ENCODE peak calls at places on chromosomes 3 and 15, in ten cellular contexts. R is A549, Q is GM12878, Z is HCT116, V is WTC11, L is H1, D is endothelial cell of umbilical vein, J is SK-N-SH, Y is K562, A is HepG2. O is an unnamed sample.

GRCh38 chr15:64067564-64068030 is 21.3 kb upstream of the DAPK2 start:
- DNase-seq in R (peak), Q (peak), Z (no peak), V (peak), L (peak), D (peak), J (peak), Y (peak), A (peak), O (peak)

GRCh38 chr15:40932146-40932545 is 3.0 kb downstream of the DLL4 start:
- DNase-seq in R (no peak), Q (no peak), Z (no peak), V (no peak), L (no peak), D (no peak), J (peak), Y (no peak), A (no peak), O (peak)

GRCh38 chr3:37129871-37130270 is 44.5 kb downstream of the LRRFIP2 start:
- DNase-seq in R (no peak), Q (no peak), Z (no peak), V (no peak), L (no peak), D (peak), J (no peak), Y (no peak), A (no peak), O (no peak)

GRCh38 chr15:60932051-60932915 is 296.8 kb downstream of the RORA start:
- DNase-seq in R (peak), Q (no peak), Z (peak), V (no peak), L (no peak), D (no peak), J (no peak), Y (no peak), A (no peak), O (peak)

GRCh38 chr15:66287461-66288055 is 5.8 kb upstream of the DIS3L start:
- DNase-seq in R (peak), Q (no peak), Z (no peak), V (no peak), L (no peak), D (peak), J (peak), Y (peak), A (no peak), O (peak)

GRCh38 chr15:58551764-58552504 is 120.1 kb downstream of the LIPC start:
- DNase-seq in R (no peak), Q (no peak), Z (no peak), V (no peak), L (no peak), D (peak), J (no peak), Y (peak), A (peak), O (peak)

GRCh38 chr15:42879390-42879912 is 41.1 kb downstream of the TTBK2 start:
- DNase-seq in R (no peak), Q (no peak), Z (no peak), V (no peak), L (no peak), D (no peak), J (no peak), Y (no peak), A (no peak), O (no peak)

GRCh38 chr3:9897408-9898372 is 5.0 kb upstream of the IL17RE start:
- DNase-seq in R (peak), Q (peak), Z (peak), V (no peak), L (no peak), D (peak), J (no peak), Y (peak), A (peak), O (no peak)

GRCh38 chr15:69067296-69067695 is 52.8 kb downstream of the NOX5 start:
- DNase-seq in R (no peak), Q (no peak), Z (no peak), V (no peak), L (no peak), D (no peak), J (no peak), Y (no peak), A (no peak), O (no peak)

GRCh38 chr3:172317984-172318383 is 130.3 kb downstream of the GHSR start:
- DNase-seq in R (peak), Q (peak), Z (peak), V (no peak), L (no peak), D (peak), J (peak), Y (no peak), A (no peak), O (peak)

GRCh38 chr15:89192136-89192535 is 29.2 kb downstream of the RLBP1 start:
- DNase-seq in R (no peak), Q (no peak), Z (no peak), V (no peak), L (no peak), D (peak), J (peak), Y (no peak), A (no peak), O (no peak)

GRCh38 chr3:169365993-169366915 is 297.3 kb downstream of the MECOM start:
- DNase-seq in R (no peak), Q (no peak), Z (no peak), V (no peak), L (no peak), D (no peak), J (no peak), Y (no peak), A (no peak), O (no peak)

GRCh38 chr3:49799761-49800160 is at the start of gene CDHR4:
- DNase-seq in R (peak), Q (no peak), Z (peak), V (no peak), L (no peak), D (no peak), J (no peak), Y (no peak), A (peak), O (peak)

GRCh38 chr3:69094467-69095205 is 9.9 kb downstream of the ARL6IP5 start:
- DNase-seq in R (no peak), Q (no peak), Z (no peak), V (no peak), L (no peak), D (no peak), J (no peak), Y (no peak), A (no peak), O (peak)

GRCh38 chr3:53969086-53969485 is 77.4 kb upstream of the SELENOK start:
- DNase-seq in R (no peak), Q (no peak), Z (no peak), V (no peak), L (no peak), D (no peak), J (no peak), Y (no peak), A (no peak), O (no peak)

GRCh38 chr3:190811775-190812480 is 50.6 kb downstream of the GMNC start:
- DNase-seq in R (peak), Q (no peak), Z (peak), V (peak), L (peak), D (peak), J (peak), Y (peak), A (peak), O (peak)

GRCh38 chr15:57751177-57751800 is 44.8 kb downstream of the POLR2M start:
- DNase-seq in R (peak), Q (no peak), Z (no peak), V (no peak), L (no peak), D (peak), J (peak), Y (no peak), A (peak), O (peak)

GRCh38 chr3:98568402-98568801 is 25.0 kb downstream of the CPOX start:
- DNase-seq in R (no peak), Q (no peak), Z (no peak), V (no peak), L (no peak), D (no peak), J (no peak), Y (no peak), A (no peak), O (no peak)

GRCh38 chr3:98564282-98565005 is 29.0 kb downstream of the CPOX start:
- DNase-seq in R (no peak), Q (no peak), Z (no peak), V (no peak), L (no peak), D (no peak), J (no peak), Y (no peak), A (no peak), O (no peak)

GRCh38 chr3:98565843-98566242 is 27.6 kb downstream of the CPOX start:
- DNase-seq in R (no peak), Q (no peak), Z (no peak), V (no peak), L (no peak), D (no peak), J (no peak), Y (no peak), A (no peak), O (no peak)

GRCh38 chr3:98565237-98565643 is 28.2 kb downstream of the CPOX start:
- DNase-seq in R (no peak), Q (no peak), Z (no peak), V (no peak), L (no peak), D (no peak), J (no peak), Y (no peak), A (no peak), O (no peak)

DNA sequence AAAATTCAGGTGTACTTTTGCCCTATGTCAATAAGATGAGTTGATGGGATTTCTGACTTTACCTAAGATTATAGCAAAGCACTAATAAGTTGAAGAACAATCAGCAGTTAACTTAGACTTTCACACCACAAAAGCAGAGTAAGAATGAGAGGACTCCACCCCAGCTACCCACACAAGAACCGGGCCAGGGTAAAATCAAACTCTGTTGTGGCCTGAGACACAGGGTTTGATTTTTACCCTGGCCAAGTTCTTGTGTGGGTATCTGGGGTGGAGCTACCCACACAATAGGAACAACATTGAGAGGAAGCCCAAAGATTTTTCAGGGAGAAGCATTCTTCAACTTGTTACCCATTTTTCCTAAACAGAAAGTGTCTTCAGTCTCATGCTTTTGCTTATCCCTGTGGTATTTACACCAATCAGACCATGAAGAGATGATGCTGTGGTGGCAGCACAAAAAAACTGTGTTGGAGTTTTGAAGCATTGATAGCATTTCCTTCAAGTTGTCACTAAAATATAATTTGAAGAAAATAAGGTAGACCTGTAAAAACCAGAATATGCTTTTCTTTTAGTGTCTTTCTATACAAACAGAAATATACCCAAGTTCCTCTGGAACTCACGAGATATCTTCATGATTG is 25.6 kb downstream of the CPOX start:
- DNase-seq in R (no peak), Q (no peak), Z (no peak), V (no peak), L (no peak), D (no peak), J (no peak), Y (no peak), A (no peak), O (no peak)
- TF ChIP-seq MAX in R (no peak), Q (no peak), Z (no peak), V (no peak), L (no peak), D (no peak), J (no peak), Y (no peak), A (no peak), O (no peak)

DNA sequence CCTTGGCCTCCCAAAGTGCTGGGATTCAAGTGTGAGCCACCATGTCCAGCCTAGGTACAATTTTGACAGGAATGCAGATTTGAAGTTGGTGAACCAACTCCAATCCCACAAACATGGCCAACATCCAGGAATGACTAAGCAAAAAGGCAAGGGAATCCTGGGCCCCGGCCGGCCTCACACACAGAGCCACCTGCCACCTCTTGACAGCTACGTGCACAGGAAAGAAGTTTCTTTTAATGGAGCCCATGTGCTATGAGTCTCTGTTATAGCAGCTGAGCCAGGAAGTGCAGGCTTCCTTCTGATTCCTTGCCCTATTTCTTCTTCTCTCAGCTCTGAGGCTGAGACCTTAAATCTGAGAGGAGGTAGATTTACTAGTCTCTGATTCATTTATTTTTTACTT is 8.8 kb downstream of the TMEM40 start:
- DNase-seq in R (peak), Q (no peak), Z (peak), V (no peak), L (no peak), D (peak), J (no peak), Y (no peak), A (peak), O (no peak)
- TF ChIP-seq MAX in R (peak), Q (no peak), Z (no peak), V (no peak), L (no peak), D (no peak), J (peak), Y (no peak), A (no peak), O (no peak)

DNA sequence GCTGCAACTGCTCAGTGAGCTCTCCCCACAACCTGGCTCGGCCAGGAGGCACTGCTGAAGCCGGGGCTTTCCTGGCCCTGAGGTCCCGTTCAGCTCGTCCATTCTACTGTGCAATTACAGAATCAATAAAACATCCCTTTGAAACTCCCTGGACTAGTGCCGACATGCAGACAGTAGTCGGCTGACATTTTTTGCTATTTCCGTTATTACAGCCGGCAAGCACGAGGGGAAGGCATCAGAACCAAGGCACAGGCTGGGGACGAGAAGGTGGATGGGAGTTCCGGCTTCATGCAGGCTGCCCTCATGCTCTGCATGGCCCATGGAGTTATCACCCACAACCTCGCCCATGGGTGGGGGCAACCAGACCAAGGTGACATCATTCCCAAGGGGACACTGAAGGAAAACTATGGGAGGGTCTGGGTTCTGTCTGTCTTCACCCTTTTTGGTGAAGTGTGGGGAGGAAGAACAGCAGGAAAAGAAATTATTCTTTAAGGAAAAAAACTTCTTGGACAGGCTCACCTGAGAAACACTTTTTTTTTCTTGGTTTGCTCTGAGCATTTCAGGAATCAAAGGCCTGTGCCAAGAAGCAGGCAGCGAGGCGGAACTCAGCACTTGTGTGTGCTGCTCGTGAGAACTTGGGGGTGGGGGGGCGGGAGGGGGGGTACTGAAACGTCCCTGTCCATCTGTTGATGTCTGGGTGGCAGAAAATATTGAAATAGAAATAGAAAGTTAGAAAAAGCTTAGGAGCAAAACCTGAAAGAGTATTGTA is 154.5 kb downstream of the FOXP1 start:
- DNase-seq in R (no peak), Q (no peak), Z (no peak), V (no peak), L (no peak), D (peak), J (no peak), Y (no peak), A (no peak), O (no peak)
- TF ChIP-seq MAX in R (no peak), Q (no peak), Z (no peak), V (no peak), L (no peak), D (no peak), J (no peak), Y (no peak), A (no peak), O (no peak)

DNA sequence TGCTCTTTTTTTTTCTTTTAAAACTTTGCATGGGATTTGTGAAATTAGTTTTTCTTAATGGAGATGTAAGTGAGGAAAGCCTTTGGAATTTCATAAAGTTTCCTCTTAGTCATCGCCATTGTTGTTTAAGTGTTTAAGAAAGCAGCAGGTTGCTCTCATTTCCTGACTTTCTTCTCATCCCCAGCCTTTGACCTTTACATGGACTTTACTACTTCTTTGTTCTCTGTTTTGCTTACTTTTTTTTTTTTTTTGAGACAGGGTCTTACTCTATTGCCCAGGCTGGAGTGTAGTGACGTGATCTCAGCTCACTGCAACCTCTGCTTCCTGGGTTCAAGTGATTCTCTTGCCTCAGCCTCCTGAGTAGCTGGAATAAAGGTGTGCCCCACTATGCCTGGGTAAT is 38.6 kb downstream of the FBXL2 start:
- DNase-seq in R (peak), Q (no peak), Z (peak), V (no peak), L (no peak), D (peak), J (no peak), Y (no peak), A (peak), O (no peak)
- TF ChIP-seq MAX in R (no peak), Q (no peak), Z (no peak), V (no peak), L (no peak), D (no peak), J (no peak), Y (no peak), A (no peak), O (no peak)

GRCh38 chr3:32334675-32335074 is 57.0 kb upstream of the CMTM7 start:
- DNase-seq in R (no peak), Q (no peak), Z (no peak), V (peak), L (no peak), D (no peak), J (no peak), Y (peak), A (no peak), O (peak)
- TF ChIP-seq MAX in R (no peak), Q (no peak), Z (no peak), V (no peak), L (no peak), D (no peak), J (no peak), Y (no peak), A (no peak), O (no peak)

DNA sequence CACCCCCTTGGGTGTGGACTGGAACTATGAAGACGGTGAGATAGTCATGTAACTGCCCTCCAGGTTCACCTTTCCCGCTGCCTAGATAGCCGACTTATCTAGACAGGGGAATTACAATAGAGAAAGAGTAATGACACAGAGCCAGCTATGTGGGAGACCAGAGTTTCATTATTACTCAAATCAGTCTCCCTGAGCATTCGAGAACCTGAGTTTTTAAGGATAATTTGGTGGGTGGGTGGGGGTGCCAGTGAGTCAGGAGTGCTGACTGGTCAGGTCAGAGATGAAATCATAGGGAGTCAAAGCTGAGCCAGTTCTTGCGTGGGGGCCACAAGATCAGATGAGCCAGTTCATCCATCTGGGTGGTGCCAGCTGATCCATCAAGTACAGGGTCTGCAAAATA is 19.7 kb upstream of the DNAJC19 start:
- DNase-seq in R (no peak), Q (no peak), Z (no peak), V (no peak), L (no peak), D (no peak), J (no peak), Y (no peak), A (no peak), O (no peak)
- TF ChIP-seq MAX in R (no peak), Q (no peak), Z (no peak), V (no peak), L (no peak), D (no peak), J (no peak), Y (no peak), A (no peak), O (no peak)

GRCh38 chr3:77618686-77619085 is 578.8 kb downstream of the ROBO2 start:
- DNase-seq in R (no peak), Q (no peak), Z (no peak), V (no peak), L (no peak), D (no peak), J (no peak), Y (no peak), A (no peak), O (no peak)

GRCh38 chr3:77620009-77620408 is 580.1 kb downstream of the ROBO2 start:
- DNase-seq in R (no peak), Q (no peak), Z (no peak), V (no peak), L (no peak), D (no peak), J (no peak), Y (no peak), A (no peak), O (no peak)
- TF ChIP-seq MAX in R (no peak), Q (no peak), Z (no peak), V (no peak), L (no peak), D (no peak), J (no peak), Y (no peak), A (no peak), O (no peak)

DNA sequence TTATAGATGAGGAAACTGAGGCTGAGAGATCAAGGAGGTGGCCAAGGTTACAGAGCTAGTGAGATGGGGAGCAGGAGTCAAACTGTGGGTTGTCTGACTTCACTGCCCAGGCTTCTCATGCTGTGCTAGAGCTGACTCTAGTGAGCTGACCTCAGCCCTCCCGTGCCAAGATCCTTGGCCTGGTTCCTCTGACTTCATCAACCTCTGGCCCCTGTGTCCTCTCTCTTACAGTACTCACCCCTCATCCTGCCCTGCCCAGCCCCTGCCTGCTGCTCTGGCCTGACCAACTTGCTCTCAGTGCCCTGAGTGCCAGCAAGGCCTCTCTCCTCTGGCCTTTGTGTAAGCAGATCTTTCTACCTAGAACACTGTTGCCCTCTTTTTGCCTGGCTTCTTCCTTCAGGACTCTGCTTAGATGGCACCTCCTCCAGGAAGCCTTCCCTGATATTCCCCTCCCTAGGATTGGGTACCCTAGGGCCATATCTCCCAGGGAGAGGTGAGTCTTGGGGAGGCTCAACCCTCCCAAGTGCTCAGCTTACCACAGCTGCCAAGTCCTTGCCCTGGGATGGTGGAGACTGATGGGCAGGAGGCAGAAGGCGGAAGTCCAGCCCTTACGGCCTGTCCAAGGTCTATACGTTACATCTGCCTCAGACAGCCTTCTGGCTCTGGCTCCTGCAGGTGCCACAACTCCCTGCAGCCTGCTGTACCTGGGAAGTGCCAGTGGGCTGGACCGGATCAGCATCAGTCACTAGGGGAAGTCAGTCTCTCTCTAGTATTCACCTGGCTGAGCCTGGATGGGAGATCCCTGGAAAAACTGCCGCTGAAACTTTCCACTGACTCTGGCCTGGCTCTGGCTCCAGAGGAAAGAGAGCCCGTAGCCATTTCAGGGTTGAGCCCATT is 36.3 kb upstream of the FAM107A start:
- DNase-seq in R (no peak), Q (no peak), Z (no peak), V (no peak), L (no peak), D (no peak), J (no peak), Y (no peak), A (no peak), O (no peak)
- TF ChIP-seq MAX in R (no peak), Q (no peak), Z (no peak), V (no peak), L (no peak), D (no peak), J (no peak), Y (no peak), A (no peak), O (no peak)

GRCh38 chr3:124351430-124352142 is 359.7 kb upstream of the ROPN1 start:
- DNase-seq in R (peak), Q (no peak), Z (peak), V (peak), L (no peak), D (peak), J (peak), Y (peak), A (peak), O (peak)
- TF ChIP-seq MAX in R (no peak), Q (no peak), Z (no peak), V (no peak), L (no peak), D (no peak), J (no peak), Y (no peak), A (no peak), O (no peak)